ENCODE peak calls at places on chromosomes 1 and 21, in five cellular contexts. O is DND-41, P is K562, I is stomach, Q is iPS DF 6.9. B is an unnamed sample. For H3K4me1 and H3K27me3, the result is how much of the 10 kb centered on the place peaks cover.

GRCh38 chr1:30637183-30637969 is 86.0 kb downstream of the MATN1 start:
- DNase-seq in P (no peak), Q (no peak), I (no peak), O (no peak), B (no peak)

GRCh38 chr1:211487082-211487481 is 4.9 kb downstream of the RD3 start:
- DNase-seq in O (no peak), P (no peak), I (no peak), Q (no peak), B (no peak)

GRCh38 chr1:224867715-224868114 is 61.8 kb upstream of the DNAH14 start:
- DNase-seq in P (no peak), Q (no peak), O (no peak), I (no peak), B (no peak)

GRCh38 chr1:22814176-22815042 is 103.8 kb downstream of the EPHB2 start:
- DNase-seq in I (no peak), P (no peak), O (no peak), Q (no peak), B (peak)

GRCh38 chr21:23155281-23155680 is 2157.1 kb downstream of the NCAM2 start:
- DNase-seq in I (no peak), P (no peak), O (no peak), Q (no peak), B (no peak)

GRCh38 chr1:218211241-218211640 is 73.9 kb upstream of the RRP15 start:
- DNase-seq in I (no peak), O (no peak), P (no peak), Q (no peak), B (no peak)

GRCh38 chr1:32363713-32364112 is 1.4 kb downstream of the TSSK3 start:
- DNase-seq in O (no peak), I (no peak), P (no peak), Q (no peak), B (no peak)

GRCh38 chr1:225480825-225481434 is 53.1 kb upstream of the LBR start:
- DNase-seq in I (peak), O (peak), P (peak), Q (peak), B (no peak)

GRCh38 chr1:24795236-24795635 is 50.0 kb downstream of the CLIC4 start:
- DNase-seq in O (no peak), Q (no peak), I (no peak), P (no peak), B (no peak)

GRCh38 chr1:217493290-217493689 is 137.6 kb downstream of the GPATCH2 start:
- DNase-seq in I (no peak), P (no peak), Q (no peak), O (no peak), B (no peak)

GRCh38 chr21:42997053-42997452 is 22.7 kb downstream of the PKNOX1 start:
- DNase-seq in Q (no peak), O (no peak), P (no peak), I (no peak), B (peak)

GRCh38 chr21:39037807-39038405 is 145.3 kb downstream of the PSMG1 start:
- DNase-seq in Q (no peak), P (peak), I (no peak), O (no peak), B (no peak)

GRCh38 chr1:72009756-72010441 is 272.4 kb downstream of the NEGR1 start:
- DNase-seq in O (peak), P (no peak), I (no peak), Q (no peak), B (no peak)

GRCh38 chr1:33013791-33014190 is 22.9 kb downstream of the AK2 start:
- DNase-seq in I (no peak), Q (no peak), P (no peak), O (no peak), B (no peak)

GRCh38 chr1:174788981-174789380 is 210.8 kb upstream of the CACYBP start:
- DNase-seq in I (no peak), P (no peak), Q (no peak), O (no peak), B (no peak)

GRCh38 chr1:167714851-167715652 is 6.7 kb upstream of the MPZL1 start:
- DNase-seq in Q (no peak), O (peak), P (peak), I (peak), B (peak)

GRCh38 chr1:164644774-164645634 is 86.0 kb downstream of the PBX1 start:
- DNase-seq in Q (no peak), P (no peak), O (no peak), I (no peak), B (no peak)

GRCh38 chr1:2341706-2342383 is 49.5 kb downstream of the MORN1 start:
- DNase-seq in O (no peak), I (no peak), P (no peak), Q (no peak), B (peak)

GRCh38 chr1:201252833-201253810 is 30.2 kb upstream of the PKP1 start:
- DNase-seq in I (no peak), Q (no peak), O (no peak), P (no peak), B (no peak)

GRCh38 chr1:229531326-229531725 is 23.2 kb upstream of the NUP133 start:
- DNase-seq in Q (no peak), P (no peak), I (no peak), O (no peak), B (no peak)

GRCh38 chr1:13759072-13759471 is 59.1 kb downstream of the PRDM2 start:
- DNase-seq in O (no peak), P (no peak), Q (no peak), I (no peak), B (no peak)

GRCh38 chr1:30782361-30783243 is 25.0 kb upstream of the LAPTM5 start:
- DNase-seq in O (peak), I (peak), Q (peak), P (peak), B (peak)

GRCh38 chr1:17001760-17002523 is 9.8 kb downstream of the ATP13A2 start:
- DNase-seq in P (no peak), I (no peak), O (no peak), Q (no peak), B (peak)
- H3K4me3 ChIP-seq in P (no peak), I (no peak), O (no peak), Q (no peak), B (no peak)

GRCh38 chr1:79262745-79263258 is 256.3 kb upstream of the ADGRL4 start:
- DNase-seq in Q (peak), I (no peak), O (no peak), P (no peak), B (no peak)

GRCh38 chr1:79264975-79265818 is 258.7 kb upstream of the ADGRL4 start:
- DNase-seq in Q (no peak), O (no peak), P (no peak), I (no peak), B (no peak)

GRCh38 chr1:79264285-79264684 is 257.8 kb upstream of the ADGRL4 start:
- DNase-seq in Q (no peak), O (no peak), I (no peak), P (no peak), B (no peak)

GRCh38 chr1:79255421-79255820 is 248.9 kb upstream of the ADGRL4 start:
- DNase-seq in O (no peak), Q (no peak), I (no peak), P (no peak), B (no peak)

DNA sequence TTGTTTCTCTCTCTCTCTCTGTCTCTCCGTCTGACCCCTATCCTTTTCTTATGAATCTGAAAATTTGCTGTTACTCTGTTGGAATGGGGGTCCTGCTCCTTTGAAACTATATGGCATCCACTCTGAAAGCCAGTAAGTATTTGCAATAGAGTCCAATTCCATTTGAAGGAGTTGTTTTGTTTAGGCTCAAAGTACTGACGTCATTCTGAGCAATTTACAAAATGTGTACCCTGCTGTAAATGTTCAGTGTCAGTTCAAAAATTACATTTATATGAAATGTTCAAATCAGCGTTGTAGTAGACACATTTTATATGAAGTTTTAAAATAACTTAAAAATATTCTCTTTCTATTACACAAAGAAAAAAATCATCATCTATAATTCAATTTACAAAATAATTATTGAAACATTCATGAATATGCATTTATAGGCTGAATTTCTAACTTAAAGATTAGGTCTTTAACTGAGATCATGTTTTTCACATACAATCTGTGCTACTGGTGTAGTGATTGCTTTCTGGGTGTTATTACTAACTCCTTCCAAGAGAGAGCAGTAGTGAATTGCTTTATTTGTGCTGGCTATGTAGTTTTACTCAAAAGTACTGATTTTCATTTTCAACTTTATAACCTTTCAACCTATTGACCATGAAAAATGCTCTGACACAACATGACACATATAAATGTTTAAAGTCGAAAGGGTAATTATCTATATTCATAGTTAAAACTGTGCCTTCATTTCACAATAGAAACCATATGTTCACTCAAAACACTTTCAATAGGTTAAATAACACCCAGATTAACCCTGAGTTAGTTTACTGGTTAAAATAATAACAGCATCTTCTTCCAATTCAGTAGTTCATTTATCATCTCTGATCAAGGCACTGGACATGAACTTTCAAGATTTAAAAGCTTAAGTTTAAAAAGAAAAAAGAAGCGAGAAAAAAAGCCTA is 253.1 kb upstream of the ADGRL4 start:
- DNase-seq in O (no peak), Q (no peak), I (no peak), P (no peak), B (no peak)
- H3K4me1 ChIP-seq in O (under half), Q (under half), I (under half), P (under half), B (under half)

GRCh38 chr1:157240495-157241184 is 102.4 kb upstream of the ETV3 start:
- DNase-seq in P (no peak), O (no peak), Q (no peak), I (peak), B (no peak)
- H3K27me3 ChIP-seq in P (under half), O (under half), Q (under half), I (under half), B (under half)

DNA sequence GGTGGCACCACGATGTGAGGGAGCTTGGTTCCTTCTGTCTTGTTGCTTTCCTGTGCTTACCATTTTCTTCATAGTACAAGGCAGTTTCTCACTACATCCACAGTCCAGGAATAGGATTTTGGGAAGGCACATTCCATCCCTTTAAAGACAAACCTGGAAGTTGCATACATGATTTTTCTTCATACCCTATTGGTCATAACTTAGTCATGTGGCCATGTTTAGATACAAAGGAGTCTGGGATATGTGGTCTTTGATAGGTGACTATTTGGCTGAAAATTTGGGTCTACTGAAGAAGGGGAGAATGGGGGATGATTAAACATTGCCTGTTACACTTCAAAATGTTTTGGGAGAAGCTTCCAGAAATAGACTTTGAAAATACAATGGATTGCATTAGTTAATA is 7.0 kb downstream of the DYRK1A start:
- DNase-seq in P (no peak), O (no peak), Q (no peak), I (no peak), B (no peak)
- H3K4me3 ChIP-seq in P (no peak), O (no peak), Q (no peak), I (no peak), B (no peak)

GRCh38 chr1:204344665-204345064 is 15.1 kb downstream of the PLEKHA6 start:
- DNase-seq in I (no peak), P (no peak), O (no peak), Q (no peak), B (peak)
- H3K4me1 ChIP-seq in I (half or more), P (under half), O (under half), Q (under half), B (under half)

DNA sequence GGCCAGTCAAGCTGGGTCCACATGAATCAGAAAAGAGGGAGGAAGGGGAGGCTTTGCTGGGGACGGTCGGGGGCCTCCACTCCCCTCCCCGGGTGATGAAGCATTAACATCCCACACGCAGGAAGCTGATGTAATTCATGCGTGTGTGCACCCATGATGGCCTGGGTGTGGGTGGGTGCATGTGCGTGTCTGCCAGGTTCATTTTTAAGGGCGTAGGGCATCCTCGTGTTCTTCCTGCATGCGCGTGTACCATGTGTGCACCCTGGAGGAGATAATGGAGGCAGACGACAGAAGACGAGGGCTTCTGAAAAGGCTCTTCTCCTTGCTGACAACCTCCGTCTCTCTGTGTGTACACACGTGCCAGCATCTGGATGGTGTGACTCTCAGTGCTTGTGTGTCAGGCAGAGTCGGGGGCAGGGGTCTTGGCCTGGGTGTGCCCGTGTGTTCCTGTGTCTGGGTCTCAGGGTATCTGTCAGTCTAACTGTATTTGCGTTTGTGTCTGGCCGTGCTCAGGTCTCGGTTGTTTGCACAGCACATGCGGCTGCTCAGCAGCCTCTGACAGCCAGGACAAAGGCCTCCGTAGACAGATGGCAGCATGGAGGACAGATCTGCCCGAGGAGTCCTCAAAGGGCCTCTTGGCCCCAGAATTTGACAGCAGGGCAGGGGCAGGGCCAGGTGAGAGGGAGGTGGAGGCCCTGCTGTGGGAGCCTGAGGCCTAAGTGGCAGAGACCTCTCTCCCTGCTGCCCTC is 2.4 kb downstream of the RAP1GAP start:
- DNase-seq in P (no peak), Q (no peak), I (peak), O (no peak), B (no peak)
- H3K27me3 ChIP-seq in P (under half), Q (under half), I (under half), O (under half), B (under half)

GRCh38 chr1:215476541-215476940 is 90.6 kb upstream of the KCTD3 start:
- DNase-seq in P (no peak), I (no peak), Q (no peak), O (no peak), B (no peak)
- H3K4me3 ChIP-seq in P (no peak), I (no peak), Q (no peak), O (no peak), B (no peak)

GRCh38 chr1:234532511-234532922 is 53.5 kb upstream of the TARBP1 start:
- DNase-seq in O (no peak), I (peak), Q (no peak), P (no peak), B (peak)

GRCh38 chr1:234531181-234532132 is 52.5 kb upstream of the TARBP1 start:
- DNase-seq in O (no peak), I (peak), Q (no peak), P (no peak), B (peak)

GRCh38 chr1:234533975-234534876 is 55.2 kb upstream of the TARBP1 start:
- DNase-seq in I (peak), O (no peak), Q (no peak), P (no peak), B (peak)

GRCh38 chr1:234535208-234535607 is 56.2 kb upstream of the TARBP1 start:
- DNase-seq in Q (no peak), P (no peak), I (no peak), O (no peak), B (no peak)

GRCh38 chr1:234533034-234533571 is 54.1 kb upstream of the TARBP1 start:
- DNase-seq in P (no peak), I (no peak), O (no peak), Q (no peak), B (peak)
- H3K4me1 ChIP-seq in P (under half), I (half or more), O (under half), Q (under half), B (half or more)

B was measured in right cardiac atrium.